ENCODE peak calls at places on chromosomes 11 and 22, in eight cellular contexts. One of them, this sample, is unnamed.

GRCh38 chr11:121451982-121452608 is at the start of gene SORL1:
- DNase-seq in GM04503: no peak
- DNase-seq in NCI-H69: peak; percentile 91
- DNase-seq in tibial artery: peak; percentile 88
- DNase-seq in stimulated activated CD8-positive, alpha-beta memory T cell treated with anti-CD3 and anti-CD28 coated beads, Interleukin-4, amount 100 ng/mL, for 1 hour: no peak
- DNase-seq in PC-3: peak; percentile 90
- DNase-seq in right cardiac atrium: peak; percentile 72
- DNase-seq in lower lobe of right lung: peak; percentile 86
- DNase-seq in this sample: peak; percentile 38

GRCh38 chr22:20459152-20459542 is 21.5 kb upstream of the SCARF2 start:
- DNase-seq in GM04503: no peak
- DNase-seq in NCI-H69: no peak
- DNase-seq in tibial artery: no peak
- DNase-seq in stimulated activated CD8-positive, alpha-beta memory T cell treated with anti-CD3 and anti-CD28 coated beads, Interleukin-4, amount 100 ng/mL, for 1 hour: no peak
- DNase-seq in PC-3: no peak
- DNase-seq in right cardiac atrium: no peak
- DNase-seq in lower lobe of right lung: no peak
- DNase-seq in this sample: no peak

GRCh38 chr22:50303848-50304527 is 3.5 kb downstream of the PLXNB2 start:
- DNase-seq in GM04503: no peak
- DNase-seq in NCI-H69: peak; percentile 39
- DNase-seq in tibial artery: peak; percentile 84
- DNase-seq in stimulated activated CD8-positive, alpha-beta memory T cell treated with anti-CD3 and anti-CD28 coated beads, Interleukin-4, amount 100 ng/mL, for 1 hour: no peak
- DNase-seq in PC-3: peak; percentile 50
- DNase-seq in right cardiac atrium: peak; percentile 54
- DNase-seq in lower lobe of right lung: peak; percentile 81
- DNase-seq in this sample: peak; percentile 37

GRCh38 chr22:19648419-19648929 is 65.8 kb upstream of the SEPTIN5 start:
- DNase-seq in GM04503: no peak
- DNase-seq in NCI-H69: peak; percentile 33
- DNase-seq in tibial artery: no peak
- DNase-seq in stimulated activated CD8-positive, alpha-beta memory T cell treated with anti-CD3 and anti-CD28 coated beads, Interleukin-4, amount 100 ng/mL, for 1 hour: no peak
- DNase-seq in PC-3: no peak
- DNase-seq in right cardiac atrium: no peak
- DNase-seq in lower lobe of right lung: no peak
- DNase-seq in this sample: peak; percentile 10

GRCh38 chr22:26259510-26259909 is 90.2 kb downstream of the SEZ6L start:
- DNase-seq in GM04503: no peak
- DNase-seq in NCI-H69: no peak
- DNase-seq in tibial artery: no peak
- DNase-seq in stimulated activated CD8-positive, alpha-beta memory T cell treated with anti-CD3 and anti-CD28 coated beads, Interleukin-4, amount 100 ng/mL, for 1 hour: no peak
- DNase-seq in PC-3: peak; percentile 20
- DNase-seq in right cardiac atrium: peak; percentile 14
- DNase-seq in lower lobe of right lung: no peak
- DNase-seq in this sample: peak; percentile 11

GRCh38 chr11:109641549-109641948 is 219.6 kb downstream of the C11orf87 start:
- DNase-seq in GM04503: peak; percentile 18
- DNase-seq in NCI-H69: no peak
- DNase-seq in tibial artery: no peak
- DNase-seq in stimulated activated CD8-positive, alpha-beta memory T cell treated with anti-CD3 and anti-CD28 coated beads, Interleukin-4, amount 100 ng/mL, for 1 hour: no peak
- DNase-seq in PC-3: peak; percentile 61
- DNase-seq in right cardiac atrium: no peak
- DNase-seq in lower lobe of right lung: no peak
- DNase-seq in this sample: peak; percentile 51

GRCh38 chr11:2390871-2391662 is 9.5 kb upstream of the TSSC4 start:
- DNase-seq in GM04503: no peak
- DNase-seq in NCI-H69: peak; percentile 79
- DNase-seq in tibial artery: peak; percentile 90
- DNase-seq in stimulated activated CD8-positive, alpha-beta memory T cell treated with anti-CD3 and anti-CD28 coated beads, Interleukin-4, amount 100 ng/mL, for 1 hour: no peak
- DNase-seq in PC-3: peak; percentile 34
- DNase-seq in right cardiac atrium: no peak
- DNase-seq in lower lobe of right lung: no peak
- DNase-seq in this sample: no peak

GRCh38 chr22:29737251-29738117 is 17.7 kb downstream of the CABP7 start:
- DNase-seq in GM04503: no peak
- DNase-seq in NCI-H69: no peak
- DNase-seq in tibial artery: no peak
- DNase-seq in stimulated activated CD8-positive, alpha-beta memory T cell treated with anti-CD3 and anti-CD28 coated beads, Interleukin-4, amount 100 ng/mL, for 1 hour: no peak
- DNase-seq in PC-3: no peak
- DNase-seq in right cardiac atrium: peak; percentile 63
- DNase-seq in lower lobe of right lung: no peak
- DNase-seq in this sample: no peak

GRCh38 chr22:30044369-30044768 is 35.9 kb upstream of the HORMAD2 start:
- DNase-seq in GM04503: peak; percentile 67
- DNase-seq in NCI-H69: peak; percentile 43
- DNase-seq in tibial artery: no peak
- DNase-seq in stimulated activated CD8-positive, alpha-beta memory T cell treated with anti-CD3 and anti-CD28 coated beads, Interleukin-4, amount 100 ng/mL, for 1 hour: no peak
- DNase-seq in PC-3: peak; percentile 71
- DNase-seq in right cardiac atrium: no peak
- DNase-seq in lower lobe of right lung: no peak
- DNase-seq in this sample: peak; percentile 88

GRCh38 chr11:111978028-111978771 is 41.1 kb downstream of the DIXDC1 start:
- DNase-seq in GM04503: peak; percentile 49
- DNase-seq in NCI-H69: peak; percentile 10
- DNase-seq in tibial artery: peak; percentile 90
- DNase-seq in stimulated activated CD8-positive, alpha-beta memory T cell treated with anti-CD3 and anti-CD28 coated beads, Interleukin-4, amount 100 ng/mL, for 1 hour: no peak
- DNase-seq in PC-3: peak; percentile 63
- DNase-seq in right cardiac atrium: peak; percentile 69
- DNase-seq in lower lobe of right lung: no peak
- DNase-seq in this sample: peak; percentile 72

GRCh38 chr11:31810779-31811647 is at the start of gene PAX6:
- DNase-seq in GM04503: peak; percentile 42
- DNase-seq in NCI-H69: peak; percentile 98
- DNase-seq in tibial artery: no peak
- DNase-seq in stimulated activated CD8-positive, alpha-beta memory T cell treated with anti-CD3 and anti-CD28 coated beads, Interleukin-4, amount 100 ng/mL, for 1 hour: no peak
- DNase-seq in PC-3: peak; percentile 74
- DNase-seq in right cardiac atrium: peak; percentile 44
- DNase-seq in lower lobe of right lung: peak; percentile 68
- DNase-seq in this sample: peak; percentile 22

GRCh38 chr11:12444601-12445000 is 67.2 kb downstream of the PARVA start:
- DNase-seq in GM04503: no peak
- DNase-seq in NCI-H69: no peak
- DNase-seq in tibial artery: no peak
- DNase-seq in stimulated activated CD8-positive, alpha-beta memory T cell treated with anti-CD3 and anti-CD28 coated beads, Interleukin-4, amount 100 ng/mL, for 1 hour: no peak
- DNase-seq in PC-3: no peak
- DNase-seq in right cardiac atrium: no peak
- DNase-seq in lower lobe of right lung: no peak
- DNase-seq in this sample: no peak

GRCh38 chr11:113949891-113950290 is 25.0 kb upstream of the HTR3A start:
- DNase-seq in GM04503: no peak
- DNase-seq in NCI-H69: no peak
- DNase-seq in tibial artery: no peak
- DNase-seq in stimulated activated CD8-positive, alpha-beta memory T cell treated with anti-CD3 and anti-CD28 coated beads, Interleukin-4, amount 100 ng/mL, for 1 hour: no peak
- DNase-seq in PC-3: no peak
- DNase-seq in right cardiac atrium: no peak
- DNase-seq in lower lobe of right lung: no peak
- DNase-seq in this sample: no peak

GRCh38 chr22:37383342-37383741 is 43.9 kb downstream of the ELFN2 start:
- DNase-seq in GM04503: no peak
- DNase-seq in NCI-H69: peak; percentile 31
- DNase-seq in tibial artery: no peak
- DNase-seq in stimulated activated CD8-positive, alpha-beta memory T cell treated with anti-CD3 and anti-CD28 coated beads, Interleukin-4, amount 100 ng/mL, for 1 hour: no peak
- DNase-seq in PC-3: no peak
- DNase-seq in right cardiac atrium: no peak
- DNase-seq in lower lobe of right lung: no peak
- DNase-seq in this sample: no peak

GRCh38 chr22:50544746-50545253 is 899 bp upstream of the KLHDC7B start:
- DNase-seq in GM04503: no peak
- DNase-seq in NCI-H69: peak; percentile 58
- DNase-seq in tibial artery: no peak
- DNase-seq in stimulated activated CD8-positive, alpha-beta memory T cell treated with anti-CD3 and anti-CD28 coated beads, Interleukin-4, amount 100 ng/mL, for 1 hour: no peak
- DNase-seq in PC-3: no peak
- DNase-seq in right cardiac atrium: no peak
- DNase-seq in lower lobe of right lung: peak; percentile 84
- DNase-seq in this sample: peak; percentile 82

GRCh38 chr22:39178206-39179111 is 26.0 kb upstream of the CBX7 start:
- DNase-seq in GM04503: no peak
- DNase-seq in NCI-H69: no peak
- DNase-seq in tibial artery: peak; percentile 42
- DNase-seq in stimulated activated CD8-positive, alpha-beta memory T cell treated with anti-CD3 and anti-CD28 coated beads, Interleukin-4, amount 100 ng/mL, for 1 hour: no peak
- DNase-seq in PC-3: peak; percentile 78
- DNase-seq in right cardiac atrium: no peak
- DNase-seq in lower lobe of right lung: no peak
- DNase-seq in this sample: peak; percentile 11

GRCh38 chr11:67632175-67632981 is 2.6 kb upstream of the NUDT8 start:
- DNase-seq in GM04503: no peak
- DNase-seq in NCI-H69: no peak
- DNase-seq in tibial artery: no peak
- DNase-seq in stimulated activated CD8-positive, alpha-beta memory T cell treated with anti-CD3 and anti-CD28 coated beads, Interleukin-4, amount 100 ng/mL, for 1 hour: no peak
- DNase-seq in PC-3: peak; percentile 18
- DNase-seq in right cardiac atrium: peak; percentile 22
- DNase-seq in lower lobe of right lung: peak; percentile 50
- DNase-seq in this sample: no peak

GRCh38 chr11:71396548-71397123 is 51.6 kb downstream of the DHCR7 start:
- DNase-seq in GM04503: no peak
- DNase-seq in NCI-H69: peak; percentile 89
- DNase-seq in tibial artery: no peak
- DNase-seq in stimulated activated CD8-positive, alpha-beta memory T cell treated with anti-CD3 and anti-CD28 coated beads, Interleukin-4, amount 100 ng/mL, for 1 hour: no peak
- DNase-seq in PC-3: no peak
- DNase-seq in right cardiac atrium: no peak
- DNase-seq in lower lobe of right lung: no peak
- DNase-seq in this sample: no peak

GRCh38 chr22:38761202-38762162 is 5.7 kb upstream of the SUN2 start:
- DNase-seq in GM04503: no peak
- DNase-seq in NCI-H69: no peak
- DNase-seq in tibial artery: no peak
- DNase-seq in stimulated activated CD8-positive, alpha-beta memory T cell treated with anti-CD3 and anti-CD28 coated beads, Interleukin-4, amount 100 ng/mL, for 1 hour: no peak
- DNase-seq in PC-3: peak; percentile 37
- DNase-seq in right cardiac atrium: no peak
- DNase-seq in lower lobe of right lung: no peak
- DNase-seq in this sample: no peak

GRCh38 chr22:38569181-38569971 is 607 bp downstream of the DMC1 start:
- DNase-seq in GM04503: no peak
- DNase-seq in NCI-H69: peak; percentile 59
- DNase-seq in tibial artery: peak; percentile 67
- DNase-seq in stimulated activated CD8-positive, alpha-beta memory T cell treated with anti-CD3 and anti-CD28 coated beads, Interleukin-4, amount 100 ng/mL, for 1 hour: no peak
- DNase-seq in PC-3: no peak
- DNase-seq in right cardiac atrium: peak; percentile 16
- DNase-seq in lower lobe of right lung: no peak
- DNase-seq in this sample: no peak

GRCh38 chr22:27107824-27108223 is 450.4 kb downstream of the MIAT start:
- DNase-seq in GM04503: peak; percentile 84
- DNase-seq in NCI-H69: peak; percentile 14
- DNase-seq in tibial artery: peak; percentile 88
- DNase-seq in stimulated activated CD8-positive, alpha-beta memory T cell treated with anti-CD3 and anti-CD28 coated beads, Interleukin-4, amount 100 ng/mL, for 1 hour: no peak
- DNase-seq in PC-3: peak; percentile 25
- DNase-seq in right cardiac atrium: peak; percentile 75
- DNase-seq in lower lobe of right lung: no peak
- DNase-seq in this sample: peak; percentile 99

GRCh38 chr11:67439321-67440228 is 2.1 kb upstream of the PTPRCAP start:
- DNase-seq in GM04503: no peak
- DNase-seq in NCI-H69: peak; percentile 19
- DNase-seq in tibial artery: peak; percentile 84
- DNase-seq in stimulated activated CD8-positive, alpha-beta memory T cell treated with anti-CD3 and anti-CD28 coated beads, Interleukin-4, amount 100 ng/mL, for 1 hour: no peak
- DNase-seq in PC-3: peak; percentile 36
- DNase-seq in right cardiac atrium: peak; percentile 57
- DNase-seq in lower lobe of right lung: no peak
- DNase-seq in this sample: peak; percentile 20

GRCh38 chr11:35121326-35121865 is 17.6 kb upstream of the CD44 start:
- DNase-seq in GM04503: no peak
- DNase-seq in NCI-H69: no peak
- DNase-seq in tibial artery: no peak
- DNase-seq in stimulated activated CD8-positive, alpha-beta memory T cell treated with anti-CD3 and anti-CD28 coated beads, Interleukin-4, amount 100 ng/mL, for 1 hour: no peak
- DNase-seq in PC-3: no peak
- DNase-seq in right cardiac atrium: no peak
- DNase-seq in lower lobe of right lung: no peak
- DNase-seq in this sample: no peak

GRCh38 chr11:75925785-75926164 is 110.8 kb downstream of the UVRAG start:
- DNase-seq in GM04503: no peak
- DNase-seq in NCI-H69: no peak
- DNase-seq in tibial artery: no peak
- DNase-seq in stimulated activated CD8-positive, alpha-beta memory T cell treated with anti-CD3 and anti-CD28 coated beads, Interleukin-4, amount 100 ng/mL, for 1 hour: no peak
- DNase-seq in PC-3: peak; percentile 11
- DNase-seq in right cardiac atrium: no peak
- DNase-seq in lower lobe of right lung: no peak
- DNase-seq in this sample: peak; percentile 5

GRCh38 chr22:24593810-24594568 is 1.1 kb upstream of the LRRC75B start:
- DNase-seq in GM04503: no peak
- DNase-seq in NCI-H69: no peak
- DNase-seq in tibial artery: no peak
- DNase-seq in stimulated activated CD8-positive, alpha-beta memory T cell treated with anti-CD3 and anti-CD28 coated beads, Interleukin-4, amount 100 ng/mL, for 1 hour: no peak
- DNase-seq in PC-3: no peak
- DNase-seq in right cardiac atrium: no peak
- DNase-seq in lower lobe of right lung: no peak
- DNase-seq in this sample: no peak

GRCh38 chr22:23218867-23219251 is 38.5 kb downstream of the BCR start:
- DNase-seq in GM04503: no peak
- DNase-seq in NCI-H69: peak; percentile 94
- DNase-seq in tibial artery: no peak
- DNase-seq in stimulated activated CD8-positive, alpha-beta memory T cell treated with anti-CD3 and anti-CD28 coated beads, Interleukin-4, amount 100 ng/mL, for 1 hour: no peak
- DNase-seq in PC-3: no peak
- DNase-seq in right cardiac atrium: no peak
- DNase-seq in lower lobe of right lung: peak; percentile 87
- DNase-seq in this sample: no peak